ENCODE peak calls at places on chromosomes 6 and 20, in ten cellular contexts. L is SK-N-SH, M is A549, B is HepG2, P is stomach, U is H1, O is sigmoid colon, V is suprapubic skin, Z is upper lobe of left lung, J is tibial nerve. A is an unnamed sample.
A peak's percentile ranks its signal among the peaks of the same experiment; 100 is the strongest.

GRCh38 chr6:134352786-134353480 is 35.0 kb upstream of the SGK1 start:
- DNase-seq in L (no peak), M (no peak), B (no peak), P (no peak), U (no peak), O (no peak), V (no peak), Z (no peak), J (no peak), A (no peak)

GRCh38 chr6:11592289-11592906 is 54.8 kb downstream of the TMEM170B start:
- DNase-seq in L (no peak), M (no peak), B (no peak), P (no peak), U (no peak), O (no peak), V (no peak), Z (no peak), J (no peak), A (no peak)

GRCh38 chr6:100307561-100307960 is 157.2 kb downstream of the SIM1 start:
- DNase-seq in L (no peak), M (no peak), B (no peak), P (no peak), U (no peak), O (no peak), V (no peak), Z (no peak), J (no peak), A (no peak)

GRCh38 chr6:43495409-43495941 is 14.7 kb downstream of the LRRC73 start:
- DNase-seq in L (no peak), M (no peak), B (peak; percentile 41), P (no peak), U (no peak), O (no peak), V (no peak), Z (no peak), J (no peak), A (no peak)

GRCh38 chr6:23013776-23014175 is 444.4 kb downstream of the HDGFL1 start:
- DNase-seq in L (no peak), M (no peak), B (no peak), P (no peak), U (no peak), O (no peak), V (no peak), Z (no peak), J (no peak), A (no peak)

GRCh38 chr6:16976418-16977183 is 125.2 kb upstream of the STMND1 start:
- DNase-seq in L (no peak), M (no peak), B (no peak), P (no peak), U (no peak), O (no peak), V (no peak), Z (no peak), J (no peak), A (no peak)

GRCh38 chr6:130613176-130613575 is 214.0 kb upstream of the SMLR1 start:
- DNase-seq in L (no peak), M (no peak), B (no peak), P (no peak), U (no peak), O (no peak), V (no peak), Z (no peak), J (no peak), A (no peak)

GRCh38 chr20:42875581-42875980 is 314.1 kb downstream of the PTPRT start:
- DNase-seq in L (no peak), M (no peak), B (no peak), P (no peak), U (no peak), O (no peak), V (no peak), Z (no peak), J (no peak), A (no peak)

GRCh38 chr6:109322825-109323580 is 59.3 kb downstream of the CD164 start:
- DNase-seq in L (no peak), M (no peak), B (no peak), P (no peak), U (no peak), O (peak; percentile 72), V (no peak), Z (no peak), J (no peak), A (no peak)

GRCh38 chr6:137191670-137192069 is 18.2 kb upstream of the IL22RA2 start:
- DNase-seq in L (no peak), M (no peak), B (no peak), P (no peak), U (no peak), O (no peak), V (no peak), Z (no peak), J (no peak), A (no peak)

GRCh38 chr20:50624351-50625016 is 66.9 kb downstream of the RIPOR3 start:
- DNase-seq in L (peak; percentile 60), M (peak; percentile 17), B (peak; percentile 80), P (peak; percentile 78), U (no peak), O (no peak), V (no peak), Z (peak; percentile 85), J (no peak), A (no peak)

GRCh38 chr6:145865595-145865994 is 51.0 kb upstream of the FBXO30 start:
- DNase-seq in L (no peak), M (no peak), B (no peak), P (no peak), U (no peak), O (no peak), V (no peak), Z (no peak), J (no peak), A (no peak)

GRCh38 chr20:45257161-45257560 is 2.8 kb upstream of the SLPI start:
- DNase-seq in L (no peak), M (no peak), B (no peak), P (no peak), U (no peak), O (no peak), V (no peak), Z (no peak), J (no peak), A (no peak)

GRCh38 chr6:165774903-165775608 is 112.0 kb upstream of the PDE10A start:
- DNase-seq in L (no peak), M (no peak), B (peak; percentile 39), P (no peak), U (no peak), O (no peak), V (no peak), Z (no peak), J (no peak), A (no peak)
- TF ChIP-seq EP300 in L (no peak), M (no peak), B (no peak), P (no peak), U (no peak), O (no peak), V (no peak), Z (no peak), J (no peak), A (no peak)

DNA sequence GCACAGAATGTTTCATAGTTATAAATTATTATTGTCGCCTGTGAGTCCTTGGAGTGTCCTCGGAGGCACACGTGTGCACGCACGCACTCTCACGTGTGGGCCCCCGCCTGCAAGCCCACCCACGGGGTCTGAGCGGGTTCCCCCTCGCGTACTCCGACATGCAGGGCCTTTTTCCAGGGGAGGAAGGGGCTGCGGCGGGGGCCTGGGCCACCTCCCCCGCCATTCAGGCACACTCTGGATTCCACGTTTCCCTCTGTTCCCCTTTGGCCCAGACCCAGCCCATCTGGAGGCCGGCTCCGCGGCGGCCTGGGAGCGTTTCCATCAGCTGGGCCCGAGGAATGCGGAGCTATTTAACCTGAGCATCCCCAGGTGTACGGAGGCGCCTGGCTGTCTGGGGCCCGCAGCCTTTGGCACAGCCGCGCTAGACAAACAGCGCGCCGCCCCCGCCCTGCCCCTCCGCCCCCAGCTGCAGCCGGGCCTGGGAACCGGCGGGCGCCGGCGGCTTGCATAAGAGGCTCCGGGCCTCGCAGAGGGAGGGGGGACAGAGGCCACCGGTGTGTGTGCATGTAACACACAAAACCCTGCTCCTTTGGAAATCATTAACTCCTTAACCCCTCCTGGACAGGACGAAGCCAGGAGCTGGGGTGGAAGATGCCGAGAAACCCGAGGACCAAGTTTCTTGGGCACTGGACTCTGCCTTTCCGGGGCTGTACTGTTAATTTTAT is 3.3 kb downstream of the ID1 start:
- DNase-seq in L (peak; percentile 81), M (peak; percentile 98), B (peak; percentile 100), P (peak; percentile 92), U (peak; percentile 87), O (peak; percentile 87), V (peak; percentile 88), Z (peak; percentile 95), J (peak; percentile 58), A (peak; percentile 75)
- H3K4me3 ChIP-seq in L (peak overlapping the region; percentile 96), M (peak overlapping the region; percentile 93), B (peak overlapping the region; percentile 99), P (peak overlapping the region; percentile 57), U (peak overlapping the region; percentile 4), O (no peak overlapping the region), V (peak overlapping the region; percentile 73), Z (peak overlapping the region; percentile 85), J (peak overlapping the region; percentile 6), A (peak overlapping the region; percentile 31)

DNA sequence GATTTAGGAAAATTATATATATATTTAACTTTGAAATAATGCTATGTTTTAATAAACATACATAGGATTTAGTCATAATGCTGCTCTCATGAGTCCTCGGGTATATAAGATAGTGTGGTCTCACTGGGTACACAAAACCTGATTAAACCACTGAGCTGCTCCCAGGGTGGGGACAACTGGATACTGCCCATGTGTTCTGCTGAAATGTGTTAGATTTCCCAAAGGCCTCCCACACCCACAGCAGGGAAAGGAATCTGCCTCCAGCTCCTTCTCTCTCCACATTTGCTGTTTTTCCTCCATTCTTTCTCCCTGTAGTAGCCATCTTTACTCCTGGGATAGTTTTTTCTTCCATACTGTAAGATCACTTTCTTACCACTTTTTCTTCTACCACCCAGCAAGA is 69.2 kb upstream of the TRAF3IP2 start:
- DNase-seq in L (no peak), M (no peak), B (no peak), P (no peak), U (no peak), O (no peak), V (no peak), Z (no peak), J (no peak), A (no peak)
- TF ChIP-seq EP300 in L (no peak), M (no peak), B (no peak), P (no peak), U (no peak), O (no peak), V (no peak), Z (no peak), J (no peak), A (no peak)

GRCh38 chr20:1185316-1185741 is 548 bp upstream of the TMEM74B start:
- DNase-seq in L (peak; percentile 87), M (no peak), B (no peak), P (no peak), U (no peak), O (no peak), V (no peak), Z (peak; percentile 85), J (no peak), A (no peak)

GRCh38 chr20:1183153-1183552 is 1.6 kb downstream of the TMEM74B start:
- DNase-seq in L (no peak), M (no peak), B (no peak), P (no peak), U (no peak), O (no peak), V (no peak), Z (no peak), J (no peak), A (no peak)

GRCh38 chr20:1184638-1185315 is at the start of gene TMEM74B:
- DNase-seq in L (peak; percentile 79), M (no peak), B (no peak), P (no peak), U (peak; percentile 71), O (no peak), V (no peak), Z (peak; percentile 86), J (no peak), A (no peak)

GRCh38 chr20:1185781-1186334 is 1.1 kb upstream of the TMEM74B start:
- DNase-seq in L (peak; percentile 88), M (peak; percentile 78), B (peak; percentile 63), P (peak; percentile 49), U (peak; percentile 84), O (no peak), V (no peak), Z (peak; percentile 87), J (no peak), A (no peak)

GRCh38 chr20:1184260-1184637 is 532 bp downstream of the TMEM74B start:
- DNase-seq in L (peak; percentile 39), M (no peak), B (no peak), P (no peak), U (no peak), O (no peak), V (no peak), Z (no peak), J (no peak), A (no peak)
- H3K4me3 ChIP-seq in L (peak overlapping the region; percentile 48), M (no peak overlapping the region), B (peak overlapping the region; percentile 69), P (peak overlapping the region; percentile 62), U (peak overlapping the region; percentile 45), O (no peak overlapping the region), V (peak overlapping the region; percentile 60), Z (peak overlapping the region; percentile 53), J (no peak overlapping the region), A (no peak overlapping the region)

A was measured in ovary.